ENCODE peak calls at places on chromosome 21, in six cellular contexts. I, R, M, K, T and Q are unnamed samples. For H3K27me3, the result is how much of the 10 kb centered on the place peaks cover.

GRCh38 chr21:44463716-44464115 is 8.4 kb downstream of the LRRC3 start:
- DNase-seq in I (peak), R (no peak), M (no peak), K (peak), T (no peak), Q (no peak)

GRCh38 chr21:44364151-44365053 is 11.0 kb downstream of the TRPM2 start:
- DNase-seq in I (peak), R (no peak), M (no peak), K (peak), T (no peak), Q (no peak)

GRCh38 chr21:39313457-39314154 is at the start of gene BRWD1:
- DNase-seq in I (peak), R (peak), M (peak), K (peak), T (peak), Q (peak)

GRCh38 chr21:44793269-44794030 is 8.2 kb downstream of the UBE2G2 start:
- DNase-seq in I (peak), R (peak), M (peak), K (no peak), T (peak), Q (peak)

GRCh38 chr21:29154270-29154669 is 23.8 kb downstream of the MAP3K7CL start:
- DNase-seq in I (no peak), R (no peak), M (no peak), K (no peak), T (no peak), Q (no peak)

GRCh38 chr21:14273736-14274538 is 58.0 kb downstream of the RBM11 start:
- DNase-seq in I (peak), R (peak), M (peak), K (peak), T (peak), Q (peak)

GRCh38 chr21:44006017-44006624 is 6.0 kb upstream of the TRAPPC10 start:
- DNase-seq in I (no peak), R (peak), M (no peak), K (no peak), T (peak), Q (no peak)

GRCh38 chr21:33975548-33976081 is 60.0 kb upstream of the ATP5PO start:
- DNase-seq in I (no peak), R (peak), M (no peak), K (no peak), T (no peak), Q (no peak)

GRCh38 chr21:44846485-44847260 is 26.8 kb downstream of the PTTG1IP start:
- DNase-seq in I (no peak), R (no peak), M (peak), K (peak), T (peak), Q (peak)

GRCh38 chr21:34148826-34149558 is 75.6 kb downstream of the MRPS6 start:
- DNase-seq in I (no peak), R (peak), M (no peak), K (no peak), T (no peak), Q (no peak)

GRCh38 chr21:44649701-44650100 is 3.5 kb downstream of the KRTAP10-11 start:
- DNase-seq in I (no peak), R (no peak), M (no peak), K (no peak), T (no peak), Q (no peak)

GRCh38 chr21:43609501-43610340 is 49.6 kb downstream of the HSF2BP start:
- DNase-seq in I (no peak), R (peak), M (no peak), K (no peak), T (no peak), Q (peak)

DNA sequence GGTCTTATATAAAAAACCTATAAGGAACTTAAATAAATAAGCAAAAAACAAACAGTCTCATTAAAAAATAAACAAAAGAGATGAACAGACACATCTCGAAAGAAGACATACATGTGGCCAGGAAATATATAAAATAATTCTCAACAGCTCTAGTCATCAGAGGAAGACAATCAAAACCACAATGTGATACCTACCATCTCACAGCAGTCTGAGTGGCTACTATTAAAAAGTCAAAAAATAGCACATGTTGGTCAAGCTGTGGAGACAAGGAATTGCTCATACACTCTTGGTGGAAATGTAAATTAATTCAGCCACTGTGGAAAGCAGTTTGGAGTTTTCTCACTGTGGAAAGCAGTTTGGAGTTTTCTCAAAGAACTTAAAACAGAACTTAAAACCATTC is 100.3 kb upstream of the ADAMTS5 start:
- DNase-seq in I (no peak), R (no peak), M (no peak), K (no peak), T (no peak), Q (no peak)
- H3K27me3 ChIP-seq in I (under half), R (under half), M (under half), K (under half), T (under half), Q (under half)

GRCh38 chr21:27190601-27191000 is 223.7 kb upstream of the ADAMTS5 start:
- DNase-seq in I (no peak), R (peak), M (no peak), K (no peak), T (no peak), Q (peak)
- H3K4me3 ChIP-seq in I (no peak), R (no peak), M (no peak), K (no peak), T (no peak), Q (no peak)

DNA sequence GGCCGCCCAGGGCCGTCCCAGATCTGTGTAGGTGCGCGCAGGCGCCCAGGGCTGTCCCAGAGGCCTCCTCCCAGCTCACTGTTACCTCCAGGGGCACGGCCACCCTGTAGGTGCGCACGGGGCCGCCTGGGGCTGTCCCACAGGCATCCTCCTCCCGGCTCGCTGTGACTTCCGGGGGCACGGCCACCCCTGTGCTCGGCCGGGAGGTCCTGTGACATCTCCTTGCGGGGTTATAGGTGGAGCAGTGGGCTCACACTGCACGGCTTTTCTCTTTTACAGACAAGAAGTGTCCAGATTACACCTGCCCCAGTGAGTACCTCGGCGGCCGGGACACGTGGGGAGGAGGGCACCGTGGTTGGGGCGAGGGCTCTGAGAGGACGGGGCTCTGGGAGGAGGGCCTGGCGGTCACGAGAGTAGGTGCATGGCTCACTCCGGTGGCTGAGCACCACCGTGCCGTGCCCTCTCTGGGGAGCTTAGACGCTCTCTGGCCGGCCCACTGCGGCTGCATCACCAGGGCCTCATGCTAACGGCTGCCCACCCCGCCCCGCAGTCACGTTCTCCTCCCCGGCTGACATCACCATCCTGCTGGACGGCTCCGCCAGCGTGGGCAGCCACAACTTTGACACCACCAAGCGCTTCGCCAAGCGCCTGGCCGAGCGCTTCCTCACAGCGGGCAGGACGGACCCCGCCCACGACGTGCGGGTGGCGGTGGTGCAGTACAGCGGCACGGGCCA is 21.4 kb downstream of the COL6A1 start:
- DNase-seq in I (no peak), R (no peak), M (peak), K (peak), T (no peak), Q (no peak)
- H3K27me3 ChIP-seq in I (under half), R (under half), M (under half), K (under half), T (under half), Q (under half)

DNA sequence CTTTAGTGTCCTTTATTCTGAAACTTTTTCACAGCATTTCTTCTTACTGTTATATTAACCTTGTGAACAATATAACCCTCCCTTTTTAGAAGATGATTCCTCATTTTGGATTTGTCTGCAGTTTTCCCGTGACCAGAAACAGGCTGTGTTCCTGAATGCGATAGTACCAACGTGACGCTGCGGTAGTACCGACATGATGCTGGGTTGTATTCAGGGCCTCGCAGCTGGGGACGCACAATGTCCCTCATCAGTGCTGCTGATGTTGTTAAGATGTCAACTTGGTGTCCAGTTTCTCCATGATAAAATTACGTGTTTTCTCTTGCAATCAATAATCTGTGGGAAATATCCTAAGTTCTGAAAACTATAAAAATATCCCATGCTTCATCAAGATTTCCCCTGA is 761.4 kb upstream of the TPTE start:
- DNase-seq in I (no peak), R (no peak), M (no peak), K (no peak), T (no peak), Q (no peak)
- H3K4me3 ChIP-seq in I (no peak), R (no peak), M (no peak), K (no peak), T (no peak), Q (no peak)

GRCh38 chr21:41387824-41388223 is 26.0 kb downstream of the MX2 start:
- DNase-seq in I (no peak), R (no peak), M (no peak), K (no peak), T (no peak), Q (no peak)
- H3K27me3 ChIP-seq in I (under half), R (under half), M (under half), K (under half), T (under half), Q (under half)

DNA sequence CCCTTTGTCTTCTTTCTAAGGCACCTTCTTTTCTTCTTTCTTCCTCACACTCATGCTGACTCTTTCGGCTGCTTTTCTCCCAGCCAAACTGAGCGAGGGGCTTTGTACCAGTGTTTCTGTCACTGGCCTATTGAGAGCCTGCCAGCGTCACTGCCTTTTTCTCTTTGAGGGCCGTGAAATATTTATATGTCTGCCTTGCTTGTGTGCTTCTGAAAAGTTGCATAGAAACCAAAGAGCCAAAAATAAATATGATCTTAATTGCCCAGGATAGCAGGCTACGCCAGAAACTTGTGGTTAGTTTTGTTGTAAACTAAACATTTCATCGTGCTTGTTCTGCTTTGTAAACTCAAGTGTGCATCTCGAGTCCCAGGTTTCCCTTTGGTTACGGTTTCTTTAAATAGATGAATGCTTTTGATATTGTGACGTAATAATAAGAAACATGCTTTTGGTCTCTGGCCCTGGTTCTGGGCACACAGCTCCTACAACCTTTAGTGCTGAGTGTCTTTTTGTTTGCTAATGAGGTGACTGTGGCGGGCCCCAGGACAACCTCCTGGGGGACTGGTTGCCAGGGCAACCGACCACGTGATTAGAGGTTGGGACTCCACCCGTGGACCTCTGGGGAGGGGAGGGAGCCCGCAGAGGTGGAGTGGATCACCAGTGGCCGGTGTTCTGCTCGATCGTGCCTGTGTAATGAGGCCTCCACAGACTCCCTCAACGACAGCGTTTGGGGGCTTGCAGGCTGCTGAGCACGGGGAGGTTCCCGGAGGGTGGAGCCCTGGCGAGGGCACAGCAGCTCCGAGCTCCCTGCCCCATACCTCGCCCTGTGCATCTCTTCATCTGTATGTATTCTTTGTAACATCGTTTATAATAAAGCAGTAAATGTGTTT is 10.9 kb downstream of the SLC37A1 start:
- DNase-seq in I (peak), R (no peak), M (peak), K (no peak), T (peak), Q (peak)
- H3K4me3 ChIP-seq in I (peak), R (no peak), M (peak), K (no peak), T (peak), Q (no peak)

DNA sequence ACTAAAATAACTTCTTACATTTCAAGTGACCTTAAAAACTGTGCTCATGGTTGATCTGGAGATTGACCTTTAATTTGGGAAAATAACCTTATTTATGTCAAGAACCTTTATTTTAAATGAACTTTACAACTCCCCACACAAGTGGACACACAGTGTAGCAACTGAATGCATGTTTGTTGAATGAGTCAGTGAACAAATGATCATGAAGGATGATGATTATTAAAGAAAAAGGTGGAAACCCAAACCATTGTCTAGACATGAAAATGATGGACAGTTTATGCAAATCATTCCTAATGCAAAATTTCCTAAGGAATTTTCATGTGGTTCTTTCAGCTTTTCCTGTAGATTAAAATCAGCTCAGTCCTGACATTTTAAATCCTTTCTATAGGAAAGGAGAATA is 439.8 kb upstream of the RUNX1 start:
- DNase-seq in I (no peak), R (peak), M (no peak), K (no peak), T (no peak), Q (no peak)
- H3K27me3 ChIP-seq in I (under half), R (under half), M (under half), K (under half), T (under half), Q (under half)

DNA sequence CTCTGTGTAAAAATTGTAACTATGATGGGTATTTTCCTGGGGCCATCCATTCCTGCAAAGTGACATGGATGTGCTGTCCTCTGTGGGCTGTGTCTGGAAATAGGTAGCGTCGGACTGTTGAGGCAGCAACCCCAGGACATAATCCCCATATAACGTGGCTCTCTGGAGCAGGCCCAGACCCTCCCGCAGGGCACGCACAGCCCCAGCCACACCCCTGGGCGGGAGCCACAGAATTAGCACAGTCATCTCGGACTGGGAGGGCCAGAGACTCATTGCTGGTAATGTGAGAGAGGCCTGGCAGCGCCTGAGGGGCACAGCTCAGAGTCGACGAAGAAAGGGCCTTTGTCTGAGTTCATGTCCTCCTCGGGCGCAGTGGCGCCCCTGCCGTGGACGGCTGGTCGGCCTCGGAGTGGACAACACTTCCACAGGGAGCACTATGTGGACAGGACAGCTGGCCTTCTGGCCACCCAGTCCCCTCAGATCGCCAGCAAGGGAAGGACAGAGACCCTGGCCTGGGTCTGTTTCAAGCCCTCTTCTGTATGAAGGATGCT is 20.1 kb downstream of the SIM2 start:
- DNase-seq in I (peak), R (peak), M (no peak), K (peak), T (no peak), Q (no peak)
- H3K4me3 ChIP-seq in I (no peak), R (no peak), M (no peak), K (no peak), T (no peak), Q (no peak)